ENCODE peak calls at places on chromosomes 5 and 9, in eight cellular contexts. V, B, C, H, X, A, R and W are unnamed samples.

GRCh38 chr9:113579270-113580040 is 115.9 kb downstream of the RGS3 start:
- DNase-seq in A (peak; percentile 73), V (no peak), X (peak; percentile 51), B (peak; percentile 81), C (no peak), H (peak; percentile 65), R (no peak), W (no peak)

GRCh38 chr5:95392593-95393182 is 1.5 kb downstream of the FAM81B start:
- DNase-seq in A (no peak), B (no peak), V (no peak), R (no peak), C (no peak), X (peak; percentile 61), H (no peak), W (peak; percentile 49)

GRCh38 chr9:31272456-31273295 is 1111.8 kb upstream of the ACO1 start:
- DNase-seq in X (peak; percentile 56), A (no peak), B (no peak), C (no peak), V (no peak), H (peak; percentile 23), R (no peak), W (peak; percentile 85)

GRCh38 chr9:136859821-136860269 is 6.3 kb downstream of the EDF1 start:
- DNase-seq in V (no peak), C (no peak), X (no peak), A (no peak), B (no peak), R (no peak), H (no peak), W (no peak)

GRCh38 chr9:83570359-83570758 is 32.2 kb upstream of the FRMD3 start:
- DNase-seq in A (no peak), V (no peak), B (no peak), X (no peak), C (no peak), H (no peak), R (no peak), W (no peak)

GRCh38 chr9:127521919-127522304 is 70.6 kb downstream of the LRSAM1 start:
- DNase-seq in H (no peak), C (no peak), A (no peak), V (no peak), B (no peak), R (no peak), X (no peak), W (peak; percentile 73)

GRCh38 chr9:124239249-124240073 is 18.3 kb upstream of the NEK6 start:
- DNase-seq in H (no peak), X (peak; percentile 27), B (peak; percentile 70), R (no peak), A (no peak), V (no peak), C (no peak), W (no peak)

GRCh38 chr5:77663081-77663863 is 24.8 kb upstream of the OTP start:
- DNase-seq in R (peak; percentile 45), B (no peak), H (no peak), V (no peak), A (no peak), X (no peak), C (no peak), W (no peak)